ENCODE peak calls at places on chromosomes 12 and 14, in five cellular contexts. Y is GM06990; U is cardiac muscle cell; K is CD8-positive, alpha-beta T cell; A is psoas muscle. J is an unnamed sample. For H3K36me3, the result is how much of the 10 kb centered on the place peaks cover.

GRCh38 chr14:55583942-55584468 is 4.0 kb downstream of the KTN1 start:
- DNase-seq in Y (no peak), U (peak), K (no peak), A (no peak), J (no peak)

GRCh38 chr14:68819260-68819691 is 26.4 kb upstream of the ZFP36L1 start:
- DNase-seq in Y (no peak), U (peak), K (no peak), A (no peak), J (peak)

GRCh38 chr12:31228811-31229792 is 96.8 kb downstream of the SINHCAF start:
- DNase-seq in Y (no peak), U (no peak), K (no peak), A (no peak), J (no peak)

GRCh38 chr12:13851828-13852227 is 129.6 kb downstream of the GRIN2B start:
- DNase-seq in Y (no peak), U (peak), K (no peak), A (no peak), J (no peak)

GRCh38 chr14:89501381-89501780 is 84.3 kb upstream of the FOXN3 start:
- DNase-seq in Y (no peak), U (no peak), K (no peak), A (no peak), J (no peak)

GRCh38 chr12:56682323-56682722 is 5.8 kb downstream of the PTGES3 start:
- DNase-seq in Y (no peak), U (no peak), K (no peak), A (no peak), J (no peak)

GRCh38 chr12:12518919-12519318 is 43.7 kb downstream of the DUSP16 start:
- DNase-seq in Y (no peak), U (no peak), K (no peak), A (no peak), J (no peak)

GRCh38 chr14:41668346-41668745 is 61.7 kb downstream of the LRFN5 start:
- DNase-seq in Y (no peak), U (no peak), K (no peak), A (no peak), J (no peak)

GRCh38 chr12:92949466-92949865 is 20.4 kb upstream of the EEA1 start:
- DNase-seq in Y (no peak), U (no peak), K (no peak), A (no peak), J (no peak)

GRCh38 chr14:101022916-101023435 is 119.5 kb upstream of the RTL1 start:
- DNase-seq in Y (no peak), U (no peak), K (no peak), A (no peak), J (no peak)

GRCh38 chr14:46136456-46136855 is 515.1 kb downstream of the RPL10L start:
- DNase-seq in Y (no peak), U (no peak), K (no peak), A (no peak), J (no peak)

GRCh38 chr12:98635657-98636323 is 8.8 kb downstream of the IKBIP start:
- DNase-seq in Y (peak), U (peak), K (no peak), A (no peak), J (peak)

GRCh38 chr12:101670007-101670671 is 27.3 kb upstream of the CHPT1 start:
- DNase-seq in Y (no peak), U (peak), K (peak), A (peak), J (no peak)

GRCh38 chr12:114662512-114663177 is 21.3 kb downstream of the TBX3 start:
- DNase-seq in Y (no peak), U (peak), K (peak), A (peak), J (peak)

GRCh38 chr14:106268013-106268727 is 741.8 kb downstream of the TMEM121 start:
- DNase-seq in Y (peak), U (no peak), K (peak), A (no peak), J (no peak)

GRCh38 chr12:132761032-132761910 is at the start of gene ANKLE2:
- DNase-seq in Y (peak), U (peak), K (no peak), A (peak), J (no peak)

GRCh38 chr14:92945959-92946846 is 23.3 kb downstream of the CHGA start:
- DNase-seq in Y (no peak), U (no peak), K (no peak), A (peak), J (peak)

GRCh38 chr12:124565071-124565491 is 2.3 kb downstream of the NCOR2 start:
- DNase-seq in Y (no peak), U (no peak), K (no peak), A (peak), J (no peak)

GRCh38 chr12:27965411-27965810 is 7.1 kb downstream of the PTHLH start:
- DNase-seq in Y (no peak), U (no peak), K (no peak), A (no peak), J (peak)

GRCh38 chr12:79063258-79063657 is 198.7 kb downstream of the SYT1 start:
- DNase-seq in Y (no peak), U (no peak), K (no peak), A (no peak), J (no peak)

GRCh38 chr12:27549231-27549800 is 25.3 kb downstream of the PPFIBP1 start:
- DNase-seq in Y (no peak), U (no peak), K (no peak), A (no peak), J (no peak)

GRCh38 chr12:56154246-56154771 is 1.9 kb downstream of the MYL6B start:
- DNase-seq in Y (no peak), U (no peak), K (no peak), A (no peak), J (no peak)

GRCh38 chr12:51028126-51028810 is 2.1 kb upstream of the SLC11A2 start:
- DNase-seq in Y (no peak), U (peak), K (no peak), A (no peak), J (no peak)

GRCh38 chr12:34142430-34142829 is 120.1 kb downstream of the ALG10 start:
- DNase-seq in Y (no peak), U (no peak), K (no peak), A (no peak), J (no peak)

GRCh38 chr12:116067892-116068291 is 209.6 kb downstream of the MED13L start:
- DNase-seq in Y (no peak), U (no peak), K (no peak), A (no peak), J (no peak)

GRCh38 chr12:51056242-51056641 is 8.1 kb downstream of the LETMD1 start:
- DNase-seq in Y (no peak), U (no peak), K (no peak), A (peak), J (no peak)

GRCh38 chr12:75964150-75964549 is 67.4 kb downstream of the PHLDA1 start:
- DNase-seq in Y (no peak), U (no peak), K (no peak), A (no peak), J (no peak)

GRCh38 chr14:42214981-42215491 is 608.4 kb downstream of the LRFN5 start:
- DNase-seq in Y (no peak), U (peak), K (no peak), A (no peak), J (peak)

GRCh38 chr12:93322784-93323183 is 54.9 kb upstream of the NUDT4 start:
- DNase-seq in Y (no peak), U (no peak), K (no peak), A (no peak), J (peak)

GRCh38 chr14:64602826-64603225 is 53.1 kb downstream of the PPP1R36 start:
- DNase-seq in Y (no peak), U (no peak), K (no peak), A (no peak), J (no peak)

GRCh38 chr14:90453401-90453951 is 56.6 kb downstream of the CALM1 start:
- DNase-seq in Y (no peak), U (peak), K (no peak), A (no peak), J (no peak)

GRCh38 chr12:65878540-65878939 is 54.3 kb downstream of the HMGA2 start:
- DNase-seq in Y (no peak), U (no peak), K (no peak), A (no peak), J (no peak)

GRCh38 chr14:33914676-33915516 is 36.0 kb downstream of the EGLN3 start:
- DNase-seq in Y (no peak), U (no peak), K (no peak), A (no peak), J (peak)

GRCh38 chr12:45050751-45051489 is at the start of gene DBX2:
- DNase-seq in Y (peak), U (peak), K (no peak), A (no peak), J (no peak)

GRCh38 chr12:607541-608001 is 55.7 kb downstream of the NINJ2 start:
- DNase-seq in Y (no peak), U (no peak), K (no peak), A (peak), J (no peak)

GRCh38 chr12:1491983-1492697 is 102.2 kb downstream of the FBXL14 start:
- DNase-seq in Y (no peak), U (no peak), K (no peak), A (no peak), J (no peak)

GRCh38 chr12:12387521-12387920 is 30.6 kb downstream of the BORCS5 start:
- DNase-seq in Y (no peak), U (no peak), K (no peak), A (no peak), J (peak)

GRCh38 chr12:52148541-52149181 is 43.2 kb downstream of the KRT80 start:
- DNase-seq in Y (no peak), U (no peak), K (no peak), A (no peak), J (peak)

GRCh38 chr12:101039848-101040531 is 170.0 kb downstream of the SLC5A8 start:
- DNase-seq in Y (no peak), U (no peak), K (no peak), A (no peak), J (no peak)

GRCh38 chr12:11727133-11727664 is 77.7 kb downstream of the ETV6 start:
- DNase-seq in Y (peak), U (no peak), K (peak), A (no peak), J (no peak)

GRCh38 chr14:28767851-28768548 is 1.4 kb downstream of the FOXG1 start:
- DNase-seq in Y (peak), U (no peak), K (no peak), A (peak), J (no peak)
- TF ChIP-seq CTCF in Y (no peak), U (no peak), K (no peak), A (no peak), J (peak)

DNA sequence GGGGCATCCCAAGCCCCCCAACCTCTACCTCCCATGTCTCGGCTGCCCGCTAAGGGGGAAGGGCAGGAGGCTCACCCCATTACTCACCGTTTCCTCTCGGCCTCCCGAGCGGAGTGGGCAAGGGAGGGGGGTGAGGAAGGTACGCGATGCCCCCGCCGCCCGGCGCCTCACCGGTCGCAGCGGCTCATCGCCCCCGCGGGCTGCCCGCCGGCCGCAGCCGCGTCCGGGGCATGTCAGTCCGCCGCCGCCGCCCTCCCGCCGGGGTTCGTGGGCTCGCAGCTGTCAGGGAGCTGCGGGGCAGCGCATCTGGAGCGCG is 501 bp downstream of the SLC8A3 start:
- DNase-seq in Y (peak), U (peak), K (no peak), A (peak), J (no peak)
- H3K4me3 ChIP-seq in Y (peak), U (peak), K (peak), A (peak), J (peak)

GRCh38 chr12:95497031-95497430 is 23.1 kb downstream of the METAP2 start:
- DNase-seq in Y (no peak), U (no peak), K (no peak), A (no peak), J (no peak)

GRCh38 chr12:95492462-95492861 is 18.5 kb downstream of the METAP2 start:
- DNase-seq in Y (no peak), U (no peak), K (no peak), A (no peak), J (no peak)

GRCh38 chr12:95498968-95499367 is 25.0 kb downstream of the METAP2 start:
- DNase-seq in Y (no peak), U (no peak), K (no peak), A (no peak), J (no peak)

GRCh38 chr12:95495433-95495832 is 21.5 kb downstream of the METAP2 start:
- DNase-seq in Y (no peak), U (no peak), K (no peak), A (no peak), J (no peak)

DNA sequence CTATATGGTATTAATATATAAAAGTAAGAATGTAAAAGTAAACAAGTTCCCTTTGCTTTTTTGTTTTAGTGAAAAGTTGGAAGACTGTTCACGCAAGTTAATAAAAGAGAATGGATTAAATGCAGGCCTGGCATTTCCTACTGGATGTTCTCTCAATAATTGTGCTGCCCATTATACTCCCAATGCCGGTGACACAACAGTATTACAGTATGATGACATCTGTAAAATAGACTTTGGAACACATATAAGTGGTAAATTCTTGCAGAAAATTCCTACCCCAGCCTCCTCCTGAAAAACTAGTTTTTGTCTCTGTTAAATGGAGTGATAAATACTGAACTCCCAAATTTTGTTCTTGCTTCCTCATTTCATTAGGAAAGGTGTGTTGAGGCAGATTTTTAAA is 20.9 kb downstream of the METAP2 start:
- DNase-seq in Y (no peak), U (no peak), K (no peak), A (no peak), J (no peak)
- H3K36me3 ChIP-seq in Y (under half), U (half or more), K (under half), A (under half), J (under half)

DNA sequence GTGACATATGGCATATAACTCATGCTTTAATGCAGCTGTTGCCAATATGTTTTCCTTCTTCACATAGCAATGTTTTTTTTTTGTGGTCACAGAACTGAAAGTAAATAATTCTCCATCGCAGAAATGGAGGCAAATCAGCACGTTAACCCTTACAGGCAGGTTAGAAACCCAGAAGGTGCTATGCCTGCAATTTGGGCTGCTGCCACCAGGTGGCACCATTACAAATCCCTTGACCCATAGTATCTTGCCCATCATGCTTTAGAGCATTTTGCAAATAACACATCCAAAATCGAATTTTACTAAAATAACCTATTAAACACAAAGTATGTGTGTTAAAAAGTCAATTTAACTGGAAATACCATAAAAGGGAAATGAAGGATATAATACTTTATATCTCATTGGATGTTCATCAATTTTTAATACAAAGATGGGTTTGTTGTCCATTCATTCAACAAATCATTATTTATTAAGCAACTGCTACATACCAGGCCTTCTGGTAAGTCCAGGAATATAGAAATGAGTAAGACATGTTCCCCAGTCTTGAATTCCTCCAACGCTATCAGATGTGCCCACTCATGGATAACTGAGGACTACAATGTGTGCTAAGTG is 340.1 kb downstream of the GLT1D1 start:
- DNase-seq in Y (no peak), U (no peak), K (no peak), A (no peak), J (no peak)
- TF ChIP-seq CTCF in Y (peak), U (peak), K (peak), A (peak), J (peak)